ENCODE peak calls at places on chromosome 11, in four cellular contexts. J is A172, D is mesendoderm, M is putamen. S is an unnamed sample.

GRCh38 chr11:1131033-1131911 is 26.5 kb upstream of the MUC5AC start:
- DNase-seq in D (no peak), J (no peak), M (no peak), S (no peak)

GRCh38 chr11:74592063-74592440 is 330 bp upstream of the POLD3 start:
- DNase-seq in M (no peak), D (no peak), J (no peak), S (no peak)

GRCh38 chr11:92556435-92556834 is 331.8 kb downstream of the FAT3 start:
- DNase-seq in M (no peak), J (no peak), D (peak), S (no peak)

GRCh38 chr11:2574043-2574552 is 125.7 kb downstream of the KCNQ1OT1 start:
- DNase-seq in D (no peak), M (no peak), J (no peak), S (no peak)

GRCh38 chr11:2305862-2306823 is 4.3 kb downstream of the TSPAN32 start:
- DNase-seq in M (no peak), D (no peak), J (peak), S (no peak)

GRCh38 chr11:125379565-125380343 is 116.3 kb downstream of the FEZ1 start:
- DNase-seq in J (no peak), D (no peak), M (peak), S (no peak)

GRCh38 chr11:45473491-45473890 is 187.3 kb upstream of the SYT13 start:
- DNase-seq in M (no peak), J (no peak), D (peak), S (peak)

GRCh38 chr11:104467414-104467813 is 303.5 kb upstream of the PDGFD start:
- DNase-seq in M (no peak), D (peak), J (no peak), S (no peak)

GRCh38 chr11:75347781-75348613 is 3.5 kb downstream of the ARRB1 start:
- DNase-seq in M (no peak), J (peak), D (no peak), S (no peak)

GRCh38 chr11:111665779-111666178 is 63.5 kb downstream of the SIK2 start:
- DNase-seq in D (peak), M (no peak), J (peak), S (no peak)

GRCh38 chr11:118435233-118435892 is 929 bp upstream of the KMT2A start:
- DNase-seq in M (peak), D (peak), J (no peak), S (no peak)

GRCh38 chr11:123509737-123510578 is 79.9 kb downstream of the GRAMD1B start:
- DNase-seq in M (peak), J (peak), D (peak), S (peak)

GRCh38 chr11:68463714-68464113 is 3.2 kb downstream of the PPP6R3 start:
- DNase-seq in J (no peak), M (no peak), D (no peak), S (no peak)

GRCh38 chr11:17544181-17544622 is at the start of gene USH1C:
- DNase-seq in D (peak), M (no peak), J (no peak), S (no peak)

GRCh38 chr11:64036081-64037026 is 623 bp downstream of the FLRT1 start:
- DNase-seq in J (peak), M (no peak), D (no peak), S (no peak)

GRCh38 chr11:2140411-2141400 is 1.5 kb upstream of the IGF2 start:
- DNase-seq in D (no peak), J (no peak), M (no peak), S (no peak)

S was measured in pons.